ENCODE peak calls at places on chromosome 1, in seven cellular contexts. One of them, this sample, is unnamed.

GRCh38 chr1:43590389-43590788 is 59.6 kb upstream of the KDM4A start:
- DNase-seq in HAP-1: no peak
- DNase-seq in aorta: no peak
- DNase-seq in body of pancreas: no peak
- DNase-seq in lung: no peak
- DNase-seq in A673: no peak
- DNase-seq in adrenal gland: no peak
- DNase-seq in this sample: no peak

GRCh38 chr1:155499953-155500621 is 62.5 kb downstream of the ASH1L start:
- DNase-seq in HAP-1: peak; percentile 89
- DNase-seq in aorta: no peak
- DNase-seq in body of pancreas: no peak
- DNase-seq in lung: no peak
- DNase-seq in A673: peak; percentile 91
- DNase-seq in adrenal gland: no peak
- DNase-seq in this sample: no peak

GRCh38 chr1:248850536-248851251 is 8.2 kb downstream of the ZNF692 start:
- DNase-seq in HAP-1: no peak
- DNase-seq in aorta: no peak
- DNase-seq in body of pancreas: no peak
- DNase-seq in lung: no peak
- DNase-seq in A673: no peak
- DNase-seq in adrenal gland: no peak
- DNase-seq in this sample: no peak

GRCh38 chr1:31752258-31752657 is 11.9 kb downstream of the ADGRB2 start:
- DNase-seq in HAP-1: no peak
- DNase-seq in aorta: no peak
- DNase-seq in body of pancreas: no peak
- DNase-seq in lung: no peak
- DNase-seq in A673: no peak
- DNase-seq in adrenal gland: no peak
- DNase-seq in this sample: no peak

GRCh38 chr1:243748706-243749283 is 101.2 kb downstream of the AKT3 start:
- DNase-seq in HAP-1: peak; percentile 48
- DNase-seq in aorta: no peak
- DNase-seq in body of pancreas: peak; percentile 62
- DNase-seq in lung: no peak
- DNase-seq in A673: peak; percentile 53
- DNase-seq in adrenal gland: no peak
- DNase-seq in this sample: no peak

GRCh38 chr1:85307987-85308836 is 31.8 kb upstream of the BCL10 start:
- DNase-seq in HAP-1: peak; percentile 96
- DNase-seq in aorta: peak; percentile 90
- DNase-seq in body of pancreas: peak; percentile 90
- DNase-seq in lung: peak; percentile 89
- DNase-seq in A673: peak; percentile 94
- DNase-seq in adrenal gland: peak; percentile 93
- DNase-seq in this sample: peak; percentile 83

GRCh38 chr1:9004731-9005708 is 21.2 kb downstream of the SLC2A7 start:
- DNase-seq in HAP-1: peak; percentile 92
- DNase-seq in aorta: peak; percentile 86
- DNase-seq in body of pancreas: peak; percentile 79
- DNase-seq in lung: peak; percentile 82
- DNase-seq in A673: peak; percentile 88
- DNase-seq in adrenal gland: peak; percentile 82
- DNase-seq in this sample: peak; percentile 77

GRCh38 chr1:81867235-81867634 is 66.5 kb downstream of the ADGRL2 start:
- DNase-seq in HAP-1: no peak
- DNase-seq in aorta: no peak
- DNase-seq in body of pancreas: no peak
- DNase-seq in lung: no peak
- DNase-seq in A673: no peak
- DNase-seq in adrenal gland: no peak
- DNase-seq in this sample: no peak

GRCh38 chr1:224784606-224785328 is 144.7 kb upstream of the DNAH14 start:
- DNase-seq in HAP-1: no peak
- DNase-seq in aorta: no peak
- DNase-seq in body of pancreas: no peak
- DNase-seq in lung: no peak
- DNase-seq in A673: no peak
- DNase-seq in adrenal gland: no peak
- DNase-seq in this sample: no peak

GRCh38 chr1:87203890-87204289 is 124.8 kb upstream of the LMO4 start:
- DNase-seq in HAP-1: no peak
- DNase-seq in aorta: peak; percentile 49
- DNase-seq in body of pancreas: no peak
- DNase-seq in lung: no peak
- DNase-seq in A673: no peak
- DNase-seq in adrenal gland: no peak
- DNase-seq in this sample: peak; percentile 66

GRCh38 chr1:178973671-178974091 is 52.0 kb upstream of the FAM20B start:
- DNase-seq in HAP-1: no peak
- DNase-seq in aorta: no peak
- DNase-seq in body of pancreas: no peak
- DNase-seq in lung: no peak
- DNase-seq in A673: no peak
- DNase-seq in adrenal gland: no peak
- DNase-seq in this sample: no peak

DNA sequence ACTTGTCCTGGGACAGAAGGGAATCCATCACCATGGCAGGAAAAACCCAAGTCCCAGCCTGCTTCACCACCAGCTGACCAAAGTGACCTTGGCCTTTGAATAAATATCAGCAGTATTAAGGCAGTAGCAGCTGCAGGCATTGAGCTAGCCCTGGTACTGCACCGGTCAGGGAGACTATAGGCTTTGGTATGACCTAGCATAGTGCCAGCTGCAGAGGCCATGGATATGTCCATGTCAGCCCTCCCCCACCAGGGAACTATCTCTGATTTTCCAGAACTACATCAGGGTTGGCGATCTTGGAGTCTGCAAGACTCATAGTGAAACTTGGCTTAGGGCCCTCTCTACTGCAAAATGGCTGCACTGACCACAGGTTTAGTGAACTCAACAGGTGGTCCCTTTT is 49.2 kb upstream of the FAM20B start:
- DNase-seq in HAP-1: no peak
- DNase-seq in aorta: no peak
- DNase-seq in body of pancreas: no peak
- DNase-seq in lung: no peak
- DNase-seq in A673: no peak
- DNase-seq in adrenal gland: no peak
- DNase-seq in this sample: no peak
- H3K9me3 ChIP-seq in HAP-1: no peaks in the 10 kb centered on the region
- H3K9me3 ChIP-seq in aorta: peaks cover 3% of the 10 kb centered on the region
- H3K9me3 ChIP-seq in body of pancreas: peaks cover 17% of the 10 kb centered on the region
- H3K9me3 ChIP-seq in lung: peaks cover 12% of the 10 kb centered on the region
- H3K9me3 ChIP-seq in A673: peaks cover 9% of the 10 kb centered on the region
- H3K9me3 ChIP-seq in adrenal gland: peaks cover 19% of the 10 kb centered on the region
- H3K9me3 ChIP-seq in this sample: peaks cover 37% of the 10 kb centered on the region

GRCh38 chr1:13927736-13928135 is 227.7 kb downstream of the PRDM2 start:
- DNase-seq in HAP-1: no peak
- DNase-seq in aorta: no peak
- DNase-seq in body of pancreas: no peak
- DNase-seq in lung: no peak
- DNase-seq in A673: no peak
- DNase-seq in adrenal gland: no peak
- DNase-seq in this sample: no peak
- H3K4me3 ChIP-seq in HAP-1: no peak overlapping the region
- H3K4me3 ChIP-seq in aorta: no peak overlapping the region
- H3K4me3 ChIP-seq in body of pancreas: no peak overlapping the region
- H3K4me3 ChIP-seq in lung: no peak overlapping the region
- H3K4me3 ChIP-seq in A673: no peak overlapping the region
- H3K4me3 ChIP-seq in adrenal gland: no peak overlapping the region
- H3K4me3 ChIP-seq in this sample: no peak overlapping the region

GRCh38 chr1:62796151-62796680 is 12.3 kb downstream of the ATG4C start:
- DNase-seq in HAP-1: no peak
- DNase-seq in aorta: no peak
- DNase-seq in body of pancreas: no peak
- DNase-seq in lung: no peak
- DNase-seq in A673: no peak
- DNase-seq in adrenal gland: no peak
- DNase-seq in this sample: no peak
- H3K27me3 ChIP-seq in HAP-1: no peaks in the 10 kb centered on the region
- H3K27me3 ChIP-seq in aorta: no peaks in the 10 kb centered on the region
- H3K27me3 ChIP-seq in body of pancreas: no peaks in the 10 kb centered on the region
- H3K27me3 ChIP-seq in lung: no peaks in the 10 kb centered on the region
- H3K27me3 ChIP-seq in A673: no peaks in the 10 kb centered on the region
- H3K27me3 ChIP-seq in adrenal gland: no peaks in the 10 kb centered on the region
- H3K27me3 ChIP-seq in this sample: no peaks in the 10 kb centered on the region

DNA sequence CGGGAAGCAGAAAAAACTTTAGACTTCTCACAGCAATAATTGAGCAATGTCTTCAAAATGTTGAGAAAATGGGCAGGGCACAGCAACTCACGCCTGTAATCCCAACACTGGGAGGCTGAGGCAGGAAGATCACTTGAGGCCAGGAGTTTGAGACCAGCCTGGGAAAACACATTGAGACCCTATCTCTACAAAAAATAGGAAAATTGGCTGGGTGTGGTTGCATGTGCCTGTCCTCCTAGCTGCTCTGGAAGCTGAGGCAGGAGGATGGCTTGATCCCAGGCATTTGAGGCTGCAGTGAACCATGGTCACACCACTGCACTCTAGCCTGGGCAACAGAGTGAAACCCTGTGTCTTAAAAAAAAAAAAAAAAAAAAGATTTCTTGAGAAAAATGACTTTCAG is 7.8 kb upstream of the ZFP69 start:
- DNase-seq in HAP-1: no peak
- DNase-seq in aorta: no peak
- DNase-seq in body of pancreas: no peak
- DNase-seq in lung: no peak
- DNase-seq in A673: no peak
- DNase-seq in adrenal gland: no peak
- DNase-seq in this sample: no peak
- H3K9me3 ChIP-seq in HAP-1: peaks cover 21% of the 10 kb centered on the region
- H3K9me3 ChIP-seq in aorta: peaks cover 9% of the 10 kb centered on the region
- H3K9me3 ChIP-seq in body of pancreas: peaks cover 25% of the 10 kb centered on the region
- H3K9me3 ChIP-seq in lung: peaks cover 35% of the 10 kb centered on the region
- H3K9me3 ChIP-seq in A673: peaks cover 80% of the 10 kb centered on the region
- H3K9me3 ChIP-seq in adrenal gland: peaks cover 46% of the 10 kb centered on the region
- H3K9me3 ChIP-seq in this sample: peaks cover 42% of the 10 kb centered on the region

GRCh38 chr1:112504002-112504401 is 4.8 kb upstream of the WNT2B start:
- DNase-seq in HAP-1: no peak
- DNase-seq in aorta: no peak
- DNase-seq in body of pancreas: no peak
- DNase-seq in lung: no peak
- DNase-seq in A673: no peak
- DNase-seq in adrenal gland: no peak
- DNase-seq in this sample: no peak

GRCh38 chr1:112504666-112505399 is 3.9 kb upstream of the WNT2B start:
- DNase-seq in HAP-1: no peak
- DNase-seq in aorta: no peak
- DNase-seq in body of pancreas: no peak
- DNase-seq in lung: no peak
- DNase-seq in A673: no peak
- DNase-seq in adrenal gland: no peak
- DNase-seq in this sample: no peak

GRCh38 chr1:112505400-112505785 is 3.4 kb upstream of the WNT2B start:
- DNase-seq in HAP-1: no peak
- DNase-seq in aorta: no peak
- DNase-seq in body of pancreas: no peak
- DNase-seq in lung: no peak
- DNase-seq in A673: no peak
- DNase-seq in adrenal gland: peak; percentile 37
- DNase-seq in this sample: no peak

GRCh38 chr1:112501810-112502641 is 6.7 kb upstream of the WNT2B start:
- DNase-seq in HAP-1: peak; percentile 78
- DNase-seq in aorta: peak; percentile 81
- DNase-seq in body of pancreas: peak; percentile 60
- DNase-seq in lung: peak; percentile 61
- DNase-seq in A673: peak; percentile 78
- DNase-seq in adrenal gland: peak; percentile 77
- DNase-seq in this sample: peak; percentile 84

GRCh38 chr1:112502827-112503226 is 5.9 kb upstream of the WNT2B start:
- DNase-seq in HAP-1: peak; percentile 25
- DNase-seq in aorta: no peak
- DNase-seq in body of pancreas: no peak
- DNase-seq in lung: no peak
- DNase-seq in A673: peak; percentile 60
- DNase-seq in adrenal gland: no peak
- DNase-seq in this sample: peak; percentile 50
- H3K4me3 ChIP-seq in HAP-1: no peak overlapping the region
- H3K4me3 ChIP-seq in aorta: no peak overlapping the region
- H3K4me3 ChIP-seq in body of pancreas: no peak overlapping the region
- H3K4me3 ChIP-seq in lung: no peak overlapping the region
- H3K4me3 ChIP-seq in A673: no peak overlapping the region
- H3K4me3 ChIP-seq in adrenal gland: no peak overlapping the region
- H3K4me3 ChIP-seq in this sample: no peak overlapping the region

DNA sequence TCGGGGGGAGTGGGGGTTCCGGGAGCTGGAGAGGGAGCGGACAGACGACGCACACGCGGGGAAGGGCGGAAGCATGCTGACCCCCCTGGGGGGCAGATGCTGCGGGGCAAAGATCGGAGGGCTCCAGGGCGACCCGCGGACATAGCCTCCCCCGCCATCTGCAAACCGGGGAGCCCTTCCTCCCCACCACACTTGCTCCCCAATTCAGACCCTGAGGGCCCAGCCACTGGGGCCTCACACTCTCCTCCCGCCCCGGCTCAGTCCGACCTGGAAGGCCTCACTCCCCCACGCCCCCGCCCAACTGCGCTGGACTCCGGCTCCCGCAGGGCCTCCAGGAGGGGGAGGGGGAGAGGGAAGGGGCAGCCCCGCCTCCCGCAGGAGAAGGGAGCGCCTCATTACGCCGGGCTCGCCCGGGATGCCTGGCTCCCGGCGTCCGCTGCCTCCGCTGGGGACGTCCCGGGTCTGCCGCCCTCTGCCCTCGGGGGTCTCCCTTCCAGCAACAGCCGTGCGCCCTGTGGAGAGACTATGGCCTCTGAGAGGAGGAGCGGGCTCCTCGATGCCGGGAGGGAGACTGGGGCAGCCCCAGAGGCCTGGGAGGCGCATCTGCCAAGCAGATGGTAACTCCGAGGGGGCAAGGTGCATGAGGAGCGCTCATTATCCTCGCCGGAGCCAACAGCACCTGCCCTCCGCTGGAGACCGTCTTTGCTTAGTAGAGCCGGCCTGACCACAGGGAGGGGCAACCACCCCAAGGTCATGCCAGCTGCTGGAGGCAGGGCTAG is 636 bp upstream of the CAMK2N1 start:
- DNase-seq in HAP-1: peak; percentile 91
- DNase-seq in aorta: peak; percentile 76
- DNase-seq in body of pancreas: peak; percentile 63
- DNase-seq in lung: no peak
- DNase-seq in A673: peak; percentile 30
- DNase-seq in adrenal gland: peak; percentile 85
- DNase-seq in this sample: peak; percentile 58
- H3K27me3 ChIP-seq in HAP-1: peaks cover 11% of the 10 kb centered on the region
- H3K27me3 ChIP-seq in aorta: no peaks in the 10 kb centered on the region
- H3K27me3 ChIP-seq in body of pancreas: peaks cover 24% of the 10 kb centered on the region
- H3K27me3 ChIP-seq in lung: no peaks in the 10 kb centered on the region
- H3K27me3 ChIP-seq in A673: peaks cover 78% of the 10 kb centered on the region
- H3K27me3 ChIP-seq in adrenal gland: no peaks in the 10 kb centered on the region
- H3K27me3 ChIP-seq in this sample: no peaks in the 10 kb centered on the region

GRCh38 chr1:4170953-4171352 is 270.9 kb upstream of the C1orf174 start:
- DNase-seq in HAP-1: no peak
- DNase-seq in aorta: no peak
- DNase-seq in body of pancreas: peak; percentile 15
- DNase-seq in lung: no peak
- DNase-seq in A673: no peak
- DNase-seq in adrenal gland: no peak
- DNase-seq in this sample: no peak
- H3K9me3 ChIP-seq in HAP-1: no peaks in the 10 kb centered on the region
- H3K9me3 ChIP-seq in aorta: no peaks in the 10 kb centered on the region
- H3K9me3 ChIP-seq in body of pancreas: no peaks in the 10 kb centered on the region
- H3K9me3 ChIP-seq in lung: no peaks in the 10 kb centered on the region
- H3K9me3 ChIP-seq in A673: no peaks in the 10 kb centered on the region
- H3K9me3 ChIP-seq in adrenal gland: no peaks in the 10 kb centered on the region
- H3K9me3 ChIP-seq in this sample: no peaks in the 10 kb centered on the region

GRCh38 chr1:35717911-35718476 is 690 bp downstream of the C1orf216 start:
- DNase-seq in HAP-1: peak; percentile 72
- DNase-seq in aorta: peak; percentile 85
- DNase-seq in body of pancreas: peak; percentile 50
- DNase-seq in lung: peak; percentile 47
- DNase-seq in A673: peak; percentile 78
- DNase-seq in adrenal gland: peak; percentile 65
- DNase-seq in this sample: peak; percentile 66
- H3K4me3 ChIP-seq in HAP-1: peak overlapping the region; percentile 47
- H3K4me3 ChIP-seq in aorta: peak overlapping the region; percentile 70
- H3K4me3 ChIP-seq in body of pancreas: peak overlapping the region; percentile 75
- H3K4me3 ChIP-seq in lung: peak overlapping the region; percentile 90
- H3K4me3 ChIP-seq in A673: peak overlapping the region; percentile 71
- H3K4me3 ChIP-seq in adrenal gland: no peak overlapping the region
- H3K4me3 ChIP-seq in this sample: peak overlapping the region; percentile 66

This sample was measured in MG63.